ENCODE peak calls at places on chromosomes 16 and 17, in eight cellular contexts. X is sigmoid colon, Q is A549, V is thoracic aorta, P is fibroblast of the aortic adventitia, S is AG10803, K is colonic mucosa, Y is fibroblast of mammary gland. B is an unnamed sample.

GRCh38 chr16:1745181-1745899 is 26.0 kb downstream of the NME3 start:
- DNase-seq in X (no peak), Q (no peak), V (no peak), P (peak), S (peak), K (no peak), Y (peak), B (no peak)

GRCh38 chr16:85238233-85238647 is 126.0 kb upstream of the CIBAR2 start:
- DNase-seq in X (peak), Q (no peak), V (peak), P (peak), S (peak), K (peak), Y (peak), B (no peak)

GRCh38 chr17:80096531-80097306 is 4.7 kb upstream of the GAA start:
- DNase-seq in X (peak), Q (no peak), V (no peak), P (no peak), S (no peak), K (no peak), Y (no peak), B (no peak)

GRCh38 chr16:72530434-72530833 is 358.5 kb upstream of the PMFBP1 start:
- DNase-seq in X (no peak), Q (peak), V (no peak), P (peak), S (peak), K (no peak), Y (peak), B (no peak)

GRCh38 chr17:31566247-31566991 is 174.9 kb downstream of the RAB11FIP4 start:
- DNase-seq in X (no peak), Q (no peak), V (no peak), P (no peak), S (no peak), K (no peak), Y (no peak), B (no peak)

GRCh38 chr17:81532490-81533287 is 4.5 kb downstream of the FSCN2 start:
- DNase-seq in X (no peak), Q (no peak), V (no peak), P (no peak), S (no peak), K (no peak), Y (no peak), B (no peak)

GRCh38 chr16:69049146-69049545 is 56.3 kb upstream of the HAS3 start:
- DNase-seq in X (no peak), Q (no peak), V (no peak), P (peak), S (peak), K (no peak), Y (peak), B (no peak)

GRCh38 chr17:81684442-81684911 is 666 bp downstream of the HGS start:
- DNase-seq in X (no peak), Q (no peak), V (no peak), P (peak), S (no peak), K (no peak), Y (peak), B (no peak)

GRCh38 chr17:14730821-14731220 is 429.9 kb downstream of the HS3ST3B1 start:
- DNase-seq in X (no peak), Q (no peak), V (no peak), P (no peak), S (no peak), K (no peak), Y (peak), B (no peak)

GRCh38 chr17:41676058-41676419 is 12.6 kb upstream of the EIF1 start:
- DNase-seq in X (no peak), Q (no peak), V (no peak), P (no peak), S (no peak), K (no peak), Y (no peak), B (no peak)

GRCh38 chr16:53784312-53784711 is 80.4 kb downstream of the FTO start:
- DNase-seq in X (no peak), Q (no peak), V (no peak), P (no peak), S (no peak), K (no peak), Y (no peak), B (no peak)

GRCh38 chr17:38545531-38546225 is 60.1 kb downstream of the SRCIN1 start:
- DNase-seq in X (no peak), Q (no peak), V (no peak), P (no peak), S (no peak), K (no peak), Y (no peak), B (no peak)

GRCh38 chr17:1231456-1231855 is 38.8 kb upstream of the BHLHA9 start:
- DNase-seq in X (peak), Q (no peak), V (no peak), P (no peak), S (peak), K (peak), Y (peak), B (no peak)

GRCh38 chr17:74990581-74991105 is 3.2 kb downstream of the CDR2L start:
- DNase-seq in X (no peak), Q (no peak), V (no peak), P (no peak), S (no peak), K (no peak), Y (no peak), B (no peak)

GRCh38 chr16:82784567-82784956 is 157.8 kb downstream of the CDH13 start:
- DNase-seq in X (no peak), Q (no peak), V (no peak), P (no peak), S (no peak), K (no peak), Y (no peak), B (no peak)

GRCh38 chr16:54931757-54932660 is 1.3 kb downstream of the IRX5 start:
- DNase-seq in X (no peak), Q (no peak), V (no peak), P (peak), S (no peak), K (no peak), Y (no peak), B (no peak)

GRCh38 chr16:68062910-68063393 is 22.2 kb upstream of the NFATC3 start:
- DNase-seq in X (peak), Q (no peak), V (no peak), P (no peak), S (no peak), K (no peak), Y (no peak), B (no peak)

GRCh38 chr16:29141586-29142324 is 156.9 kb downstream of the LAT start:
- DNase-seq in X (peak), Q (no peak), V (no peak), P (no peak), S (no peak), K (no peak), Y (no peak), B (peak)

GRCh38 chr17:56597495-56597990 is 4.0 kb downstream of the NOG start:
- DNase-seq in X (no peak), Q (no peak), V (no peak), P (no peak), S (no peak), K (no peak), Y (no peak), B (no peak)

GRCh38 chr17:7590743-7591142 is 849 bp upstream of the SOX15 start:
- DNase-seq in X (no peak), Q (peak), V (no peak), P (peak), S (peak), K (no peak), Y (peak), B (no peak)

GRCh38 chr17:82090549-82091263 is 7.3 kb downstream of the FASN start:
- DNase-seq in X (no peak), Q (no peak), V (no peak), P (no peak), S (no peak), K (no peak), Y (no peak), B (no peak)

GRCh38 chr17:30337393-30337999 is 3.6 kb upstream of the TMIGD1 start:
- DNase-seq in X (no peak), Q (no peak), V (no peak), P (no peak), S (no peak), K (no peak), Y (no peak), B (no peak)

GRCh38 chr16:58127634-58128033 is 1.5 kb downstream of the CFAP20 start:
- DNase-seq in X (no peak), Q (no peak), V (no peak), P (peak), S (peak), K (no peak), Y (no peak), B (no peak)

GRCh38 chr17:21058098-21058893 is 15.5 kb upstream of the USP22 start:
- DNase-seq in X (no peak), Q (peak), V (no peak), P (peak), S (peak), K (no peak), Y (peak), B (no peak)
- TF ChIP-seq CTCF in X (no peak), Q (no peak), V (no peak), P (peak), S (peak), K (no peak), Y (peak), B (no peak)

GRCh38 chr17:13576661-13577526 is 24.8 kb downstream of the HS3ST3A1 start:
- DNase-seq in X (no peak), Q (peak), V (no peak), P (peak), S (no peak), K (no peak), Y (no peak), B (no peak)
- TF ChIP-seq CTCF in X (no peak), Q (no peak), V (no peak), P (no peak), S (peak), K (no peak), Y (no peak), B (no peak)

DNA sequence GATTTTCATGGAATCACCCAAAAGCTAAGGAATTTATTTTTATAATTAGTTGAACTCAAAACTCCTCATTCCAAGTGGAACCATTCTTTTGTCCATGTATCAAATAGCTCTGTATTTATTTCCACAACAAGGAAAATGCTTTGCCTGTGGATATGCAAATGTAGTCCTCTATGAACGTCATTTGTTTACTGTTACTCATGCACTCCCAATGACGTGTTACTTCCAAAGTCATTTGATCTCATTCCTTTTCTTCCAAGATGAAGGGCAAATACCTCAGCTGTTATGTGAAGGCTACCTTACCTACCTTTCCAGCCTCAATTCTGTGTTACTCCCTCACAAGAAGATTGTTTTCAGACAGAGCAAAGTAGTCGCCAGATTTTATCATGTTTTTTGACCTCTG is 83.7 kb downstream of the ITFG1 start:
- DNase-seq in X (no peak), Q (peak), V (no peak), P (no peak), S (no peak), K (no peak), Y (peak), B (no peak)
- TF ChIP-seq CTCF in X (no peak), Q (no peak), V (no peak), P (no peak), S (no peak), K (no peak), Y (no peak), B (no peak)

GRCh38 chr16:80604600-80605355 is 64.0 kb downstream of the DYNLRB2 start:
- DNase-seq in X (no peak), Q (no peak), V (no peak), P (no peak), S (no peak), K (peak), Y (no peak), B (no peak)
- TF ChIP-seq CTCF in X (no peak), Q (no peak), V (no peak), P (no peak), S (no peak), K (no peak), Y (no peak), B (no peak)

DNA sequence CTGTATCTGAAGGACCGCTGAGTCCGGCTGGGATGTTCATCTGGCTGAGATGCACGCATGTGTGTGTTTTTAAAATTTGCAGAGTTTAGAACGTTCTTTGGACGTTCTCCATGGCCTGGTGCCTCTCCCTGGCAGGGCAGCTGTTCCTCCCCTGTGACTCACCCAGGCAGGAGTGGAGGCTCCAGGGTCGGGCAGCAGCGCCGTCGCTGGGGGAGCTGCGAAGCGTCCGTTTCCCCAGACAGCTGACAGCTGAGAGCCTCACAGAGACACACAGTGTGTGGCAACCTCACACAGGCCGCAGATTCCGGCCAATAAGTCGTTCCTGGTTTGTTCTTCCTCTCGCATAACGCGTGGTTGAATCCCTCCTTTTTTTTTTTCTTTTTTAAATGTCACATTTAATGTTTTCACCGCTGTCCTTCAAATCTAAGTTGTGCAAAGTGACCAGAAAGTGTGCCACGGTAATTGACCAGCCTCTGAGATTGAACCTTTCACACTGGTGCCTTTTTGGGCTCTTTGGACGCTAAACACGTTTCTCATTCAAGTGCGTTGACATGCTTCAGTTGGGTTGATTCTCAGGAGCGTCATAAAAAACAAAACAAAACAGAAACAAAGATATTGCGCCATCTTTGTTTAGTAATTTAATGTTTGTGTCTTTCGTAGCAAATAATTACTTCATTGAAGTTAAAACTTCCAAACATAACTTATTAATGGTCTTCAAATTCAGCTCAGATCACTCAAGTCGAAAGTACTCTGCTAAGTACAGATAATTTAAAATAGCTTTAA is 80.4 kb downstream of the OR1D5 start:
- DNase-seq in X (peak), Q (peak), V (peak), P (peak), S (peak), K (peak), Y (peak), B (no peak)
- TF ChIP-seq CTCF in X (peak), Q (peak), V (peak), P (peak), S (peak), K (no peak), Y (peak), B (no peak)

DNA sequence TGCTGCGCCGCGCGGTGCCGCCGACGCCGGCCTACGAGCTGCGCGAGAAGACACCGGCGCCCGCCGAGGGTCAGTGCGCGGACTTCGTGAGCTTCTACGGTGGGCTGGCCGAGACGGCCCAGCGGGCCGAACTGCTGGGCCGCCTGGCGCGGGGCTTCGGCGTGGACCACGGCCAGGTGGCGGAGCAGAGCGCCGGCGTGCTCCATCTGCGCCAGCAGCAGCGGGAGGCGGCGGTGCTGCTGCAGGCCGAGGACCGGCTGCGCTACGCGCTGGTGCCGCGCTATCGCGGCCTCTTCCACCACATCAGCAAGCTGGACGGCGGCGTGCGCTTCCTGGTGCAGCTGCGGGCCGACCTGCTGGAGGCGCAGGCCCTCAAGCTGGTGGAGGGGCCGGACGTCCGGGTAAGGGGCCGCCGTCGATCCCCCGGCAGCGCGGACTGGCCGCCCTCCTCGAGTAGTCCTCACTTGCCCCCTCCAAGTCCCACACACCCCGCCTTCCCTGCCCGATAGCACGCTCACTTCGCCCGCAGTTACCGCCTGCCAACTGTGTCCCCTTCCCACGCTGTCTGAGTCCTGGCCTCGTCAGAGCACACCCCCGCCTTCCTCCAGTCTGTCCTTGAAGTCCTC is 470 bp downstream of the MLYCD start:
- DNase-seq in X (peak), Q (peak), V (no peak), P (peak), S (peak), K (peak), Y (peak), B (no peak)
- TF ChIP-seq CTCF in X (no peak), Q (no peak), V (peak), P (no peak), S (no peak), K (no peak), Y (no peak), B (no peak)

DNA sequence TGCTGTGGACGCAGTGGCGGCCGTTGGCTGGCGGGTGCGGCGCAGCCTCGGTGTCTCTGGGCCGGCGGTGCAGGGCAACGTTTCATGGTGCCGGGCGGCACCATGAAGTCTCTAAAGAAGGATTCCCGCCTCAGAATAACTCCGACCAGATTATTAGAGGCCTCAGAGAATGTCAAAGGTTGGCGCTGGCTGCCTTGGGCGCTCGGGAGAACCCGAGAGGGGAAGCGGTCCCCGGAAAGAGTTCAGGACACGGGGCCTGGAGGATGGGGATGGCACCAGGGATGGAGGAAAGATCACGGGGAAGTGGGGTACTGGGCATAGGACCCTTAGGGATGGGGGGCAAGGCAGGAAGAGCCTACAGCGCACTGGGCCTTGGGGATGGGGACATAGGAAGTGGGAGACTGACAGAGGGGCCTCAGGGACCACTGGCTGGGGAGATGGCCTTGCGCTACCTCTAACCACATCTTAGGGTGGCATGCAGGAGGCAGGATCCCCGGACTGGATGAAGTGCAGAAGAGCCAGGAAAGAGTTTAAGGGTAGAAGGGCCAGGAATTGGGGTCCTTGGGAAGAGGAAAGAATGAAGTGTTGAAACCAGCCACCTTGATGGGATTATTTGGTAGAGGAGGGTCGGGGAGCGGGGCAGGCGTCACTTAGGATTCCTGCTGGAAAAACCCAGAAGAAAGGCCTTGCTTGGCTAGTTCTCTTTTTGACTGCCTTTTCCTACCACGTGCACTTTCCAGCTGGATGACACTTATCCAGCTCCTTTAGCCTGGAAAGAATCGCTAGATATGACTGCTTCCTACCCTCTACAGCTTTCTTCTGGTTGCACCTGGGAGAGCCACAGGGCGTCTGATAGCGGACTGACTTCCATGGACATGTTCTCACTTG is 578 bp downstream of the MYCBPAP start:
- DNase-seq in X (no peak), Q (no peak), V (no peak), P (peak), S (no peak), K (no peak), Y (no peak), B (no peak)
- TF ChIP-seq CTCF in X (no peak), Q (no peak), V (no peak), P (no peak), S (no peak), K (no peak), Y (no peak), B (no peak)

GRCh38 chr16:89410794-89411309 is 79.5 kb downstream of the ANKRD11 start:
- DNase-seq in X (peak), Q (no peak), V (peak), P (peak), S (peak), K (peak), Y (peak), B (no peak)
- TF ChIP-seq CTCF in X (no peak), Q (no peak), V (no peak), P (peak), S (peak), K (no peak), Y (peak), B (no peak)

DNA sequence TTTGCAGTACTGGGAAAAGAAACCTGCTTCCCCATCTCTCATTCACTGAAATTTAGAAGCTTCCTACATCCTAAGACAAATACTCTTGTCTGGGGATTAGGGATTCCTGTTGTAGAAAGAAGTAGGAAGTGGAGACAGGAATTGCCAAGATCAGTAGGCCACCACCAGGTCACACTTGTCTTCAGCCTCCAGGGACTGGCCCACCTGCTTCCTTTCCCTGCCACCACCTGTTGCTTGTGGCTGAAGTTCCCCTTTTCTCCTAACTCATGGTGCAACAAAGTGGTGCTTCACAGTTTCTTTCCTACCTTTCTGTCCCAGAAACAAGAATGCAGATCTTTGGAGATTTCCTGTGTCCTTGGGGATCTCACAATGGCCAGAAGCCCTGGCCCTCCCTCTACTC is 82.4 kb downstream of the WNT3 start:
- DNase-seq in X (no peak), Q (no peak), V (no peak), P (no peak), S (no peak), K (no peak), Y (no peak), B (no peak)
- TF ChIP-seq CTCF in X (no peak), Q (no peak), V (no peak), P (no peak), S (no peak), K (no peak), Y (no peak), B (no peak)